ENCODE peak calls at places on chromosomes 16 and 17, in six cellular contexts. T is NCI-H460; A is NB4; R is lung; I is stimulated activated CD4-positive, alpha-beta T cell treated with anti-CD3 and anti-CD28 coated beads, Interleukin-15, amount 100 ng/mL, for 1 hour; C is posterior cingulate gyrus. E is an unnamed sample.
A peak's percentile ranks its signal among the peaks of the same experiment; 100 is the strongest.

GRCh38 chr17:66549731-66550207 is 247.4 kb downstream of the PRKCA start:
- DNase-seq in A (no peak), I (no peak), R (no peak), C (no peak), T (no peak), E (no peak)

GRCh38 chr17:68199837-68200688 is 47.8 kb upstream of the AMZ2 start:
- DNase-seq in I (no peak), C (no peak), A (no peak), T (no peak), R (no peak), E (no peak)

GRCh38 chr16:3774156-3774767 is 56.9 kb upstream of the TRAP1 start:
- DNase-seq in I (no peak), C (peak; percentile 34), A (no peak), R (no peak), T (no peak), E (no peak)

GRCh38 chr17:42294469-42295398 is 6.4 kb downstream of the STAT5A start:
- DNase-seq in T (no peak), R (no peak), I (no peak), C (no peak), A (no peak), E (no peak)

GRCh38 chr17:32876414-32877163 is at the start of gene MYO1D:
- DNase-seq in C (peak; percentile 28), R (peak; percentile 70), A (no peak), T (no peak), I (peak; percentile 37), E (peak; percentile 56)

GRCh38 chr16:16176328-16176727 is 47.0 kb downstream of the ABCC6 start:
- DNase-seq in R (no peak), A (no peak), T (no peak), C (no peak), I (no peak), E (no peak)

GRCh38 chr16:66370786-66371684 is 4.5 kb downstream of the CDH5 start:
- DNase-seq in T (no peak), A (no peak), C (no peak), I (no peak), R (no peak), E (no peak)

GRCh38 chr17:40355123-40355803 is 9.3 kb downstream of the GJD3 start:
- DNase-seq in T (peak; percentile 49), C (peak; percentile 72), I (peak; percentile 65), A (peak; percentile 67), R (peak; percentile 76), E (peak; percentile 62)

GRCh38 chr17:50139950-50140885 is 10.3 kb upstream of the SAMD14 start:
- DNase-seq in T (peak; percentile 72), R (peak; percentile 83), C (peak; percentile 81), I (peak; percentile 67), A (peak; percentile 70), E (peak; percentile 64)

GRCh38 chr16:53933407-53933806 is 229.5 kb downstream of the FTO start:
- DNase-seq in A (no peak), T (no peak), R (no peak), C (no peak), I (no peak), E (no peak)

GRCh38 chr17:59668816-59669215 is 38.4 kb downstream of the PTRH2 start:
- DNase-seq in R (no peak), T (no peak), I (no peak), A (peak; percentile 4), C (no peak), E (no peak)

GRCh38 chr16:55323637-55324490 is at the start of gene IRX6:
- DNase-seq in A (no peak), T (no peak), I (no peak), R (peak; percentile 74), C (no peak), E (no peak)

E was measured in stimulated activated CD8-positive, alpha-beta memory T cell treated with anti-CD3 and anti-CD28 coated beads, Interleukin-2, amount 100 ng/mL, for 1 hour.